ENCODE peak calls at places on chromosomes 11 and 22, in nine cellular contexts. J, P, Z, I, O, S, K, L and A are unnamed samples. For H3K4me1, the result is how much of the 10 kb centered on the place peaks cover.

GRCh38 chr11:44626645-44627044 is 61.2 kb downstream of the CD82 start:
- DNase-seq in J (no peak), P (peak), Z (no peak), I (no peak), O (peak), S (no peak), K (no peak), L (no peak), A (no peak)

GRCh38 chr22:24451162-24451561 is 23.8 kb downstream of the ADORA2A start:
- DNase-seq in J (no peak), P (no peak), Z (no peak), I (no peak), O (no peak), S (no peak), K (no peak), L (no peak), A (no peak)

GRCh38 chr11:128468106-128468505 is 119.3 kb downstream of the ETS1 start:
- DNase-seq in J (no peak), P (no peak), Z (no peak), I (no peak), O (no peak), S (no peak), K (no peak), L (no peak), A (no peak)

GRCh38 chr22:38175206-38176118 is 6.2 kb downstream of the PLA2G6 start:
- DNase-seq in J (peak), P (no peak), Z (no peak), I (no peak), O (no peak), S (no peak), K (no peak), L (no peak), A (no peak)

GRCh38 chr11:106765849-106766248 is 252.4 kb downstream of the GUCY1A2 start:
- DNase-seq in J (no peak), P (no peak), Z (no peak), I (no peak), O (no peak), S (no peak), K (no peak), L (no peak), A (no peak)

GRCh38 chr11:130865091-130865771 is 51.0 kb downstream of the SNX19 start:
- DNase-seq in J (no peak), P (no peak), Z (no peak), I (peak), O (no peak), S (no peak), K (peak), L (no peak), A (no peak)

GRCh38 chr11:76622481-76623094 is 48.0 kb downstream of the LRRC32 start:
- DNase-seq in J (no peak), P (peak), Z (no peak), I (no peak), O (peak), S (peak), K (no peak), L (peak), A (no peak)

GRCh38 chr22:42924436-42924835 is 67.4 kb upstream of the ARFGAP3 start:
- DNase-seq in J (no peak), P (no peak), Z (no peak), I (no peak), O (no peak), S (no peak), K (no peak), L (peak), A (peak)

GRCh38 chr11:69366591-69366990 is 72.6 kb downstream of the MYEOV start:
- DNase-seq in J (no peak), P (no peak), Z (no peak), I (no peak), O (peak), S (no peak), K (no peak), L (no peak), A (no peak)

GRCh38 chr11:69102732-69103615 is 52.8 kb upstream of the SMIM38 start:
- DNase-seq in J (no peak), P (no peak), Z (no peak), I (no peak), O (no peak), S (no peak), K (no peak), L (no peak), A (no peak)

GRCh38 chr11:104198576-104198975 is 34.6 kb upstream of the PDGFD start:
- DNase-seq in J (no peak), P (no peak), Z (no peak), I (no peak), O (no peak), S (no peak), K (no peak), L (no peak), A (no peak)

GRCh38 chr11:96215094-96215782 is 127.8 kb downstream of the MAML2 start:
- DNase-seq in J (peak), P (peak), Z (peak), I (no peak), O (no peak), S (peak), K (no peak), L (peak), A (peak)

GRCh38 chr11:68107689-68108088 is 13.5 kb downstream of the CHKA start:
- DNase-seq in J (no peak), P (peak), Z (no peak), I (no peak), O (no peak), S (no peak), K (no peak), L (no peak), A (no peak)

GRCh38 chr22:49930128-49930527 is 11.7 kb downstream of the CRELD2 start:
- DNase-seq in J (peak), P (no peak), Z (no peak), I (no peak), O (no peak), S (no peak), K (peak), L (no peak), A (peak)

GRCh38 chr11:7546324-7546791 is 32.6 kb downstream of the PPFIBP2 start:
- DNase-seq in J (no peak), P (no peak), Z (no peak), I (no peak), O (no peak), S (no peak), K (no peak), L (no peak), A (no peak)

GRCh38 chr22:20249797-20250354 is 18.2 kb downstream of the RTN4R start:
- DNase-seq in J (peak), P (no peak), Z (no peak), I (no peak), O (no peak), S (no peak), K (no peak), L (no peak), A (no peak)

GRCh38 chr11:111334495-111335123 is 36.3 kb downstream of the POU2AF3 start:
- DNase-seq in J (no peak), P (peak), Z (peak), I (no peak), O (no peak), S (no peak), K (peak), L (no peak), A (peak)

GRCh38 chr11:14413307-14414072 is 54.5 kb upstream of the RRAS2 start:
- DNase-seq in J (peak), P (no peak), Z (peak), I (peak), O (peak), S (no peak), K (no peak), L (no peak), A (no peak)

GRCh38 chr11:2901854-2902783 is 16.5 kb upstream of the CDKN1C start:
- DNase-seq in J (peak), P (peak), Z (peak), I (peak), O (peak), S (peak), K (peak), L (peak), A (peak)

GRCh38 chr11:2899080-2899783 is 13.7 kb upstream of the CDKN1C start:
- DNase-seq in J (no peak), P (no peak), Z (no peak), I (no peak), O (no peak), S (no peak), K (no peak), L (no peak), A (no peak)

GRCh38 chr11:2903672-2904011 is 18.1 kb upstream of the CDKN1C start:
- DNase-seq in J (no peak), P (peak), Z (no peak), I (no peak), O (no peak), S (peak), K (no peak), L (no peak), A (peak)

GRCh38 chr11:2902784-2903671 is 17.5 kb upstream of the CDKN1C start:
- DNase-seq in J (no peak), P (peak), Z (peak), I (no peak), O (no peak), S (peak), K (peak), L (peak), A (peak)

GRCh38 chr11:2901196-2901796 is 15.7 kb upstream of the CDKN1C start:
- DNase-seq in J (no peak), P (no peak), Z (no peak), I (no peak), O (no peak), S (no peak), K (no peak), L (peak), A (no peak)
- H3K4me1 ChIP-seq in J (under half), P (under half), Z (under half), I (under half), O (under half), S (under half), K (under half), L (half or more), A (under half)

GRCh38 chr11:113273720-113274119 is 40.7 kb upstream of the TTC12 start:
- DNase-seq in J (no peak), P (no peak), Z (no peak), I (no peak), O (no peak), S (no peak), K (no peak), L (no peak), A (no peak)

GRCh38 chr11:113275602-113276001 is 38.8 kb upstream of the TTC12 start:
- DNase-seq in J (no peak), P (no peak), Z (no peak), I (no peak), O (no peak), S (no peak), K (no peak), L (no peak), A (no peak)

GRCh38 chr11:113272927-113273615 is 41.3 kb upstream of the TTC12 start:
- DNase-seq in J (no peak), P (no peak), Z (no peak), I (no peak), O (no peak), S (no peak), K (no peak), L (no peak), A (no peak)

GRCh38 chr11:113272281-113272680 is 42.1 kb upstream of the TTC12 start:
- DNase-seq in J (no peak), P (no peak), Z (no peak), I (no peak), O (no peak), S (no peak), K (no peak), L (no peak), A (no peak)

DNA sequence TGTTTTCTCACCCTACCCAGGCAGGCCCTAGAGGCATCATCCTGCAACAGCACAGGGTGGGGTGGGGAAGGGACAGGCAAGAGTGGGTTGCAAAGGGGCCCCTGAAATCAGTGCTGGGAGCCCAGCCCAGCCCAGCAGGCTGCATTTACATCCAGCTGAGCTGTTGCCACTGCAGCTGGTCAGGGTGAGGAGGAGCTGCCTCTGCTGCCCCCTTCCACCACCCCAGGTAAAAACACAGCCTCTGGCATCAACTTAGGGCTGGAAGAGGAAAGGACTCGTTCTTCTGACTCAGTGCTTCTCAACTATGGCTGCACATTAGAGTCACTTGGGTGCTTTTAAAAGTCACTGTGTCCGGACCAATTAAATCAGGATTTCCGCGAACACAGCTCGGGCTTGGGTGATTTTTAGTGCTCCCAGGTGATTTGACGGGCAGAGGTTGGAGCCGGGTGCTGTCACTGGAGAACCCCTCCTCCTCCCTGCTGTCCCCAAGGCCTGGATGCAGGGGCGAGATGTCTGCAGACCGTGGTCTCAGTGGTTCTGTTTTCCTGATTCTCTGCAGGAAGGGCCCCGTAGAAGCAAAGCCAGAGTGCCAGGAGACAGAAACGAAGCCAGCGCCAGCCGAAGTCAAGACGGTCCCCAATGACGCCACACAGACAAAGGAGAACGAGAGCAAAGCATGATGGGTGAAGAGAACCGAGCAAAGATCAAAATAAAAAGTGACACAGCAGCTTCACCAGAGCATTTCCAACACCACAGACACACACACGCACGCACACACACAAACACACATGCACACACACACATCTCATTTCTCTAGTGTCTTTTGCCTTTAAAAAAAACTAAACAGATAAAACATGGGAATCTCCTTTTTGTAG is 39.4 kb upstream of the TTC12 start:
- DNase-seq in J (no peak), P (no peak), Z (peak), I (no peak), O (no peak), S (no peak), K (no peak), L (no peak), A (no peak)
- H3K4me3 ChIP-seq in J (no peak), P (no peak), Z (no peak), I (no peak), O (no peak), S (no peak), K (no peak), L (no peak), A (no peak)

GRCh38 chr22:22458896-22459588 is 49.5 kb downstream of the ZNF280B start:
- DNase-seq in J (no peak), P (no peak), Z (no peak), I (no peak), O (no peak), S (no peak), K (no peak), L (no peak), A (no peak)

GRCh38 chr22:22460060-22460459 is 48.5 kb downstream of the ZNF280B start:
- DNase-seq in J (no peak), P (no peak), Z (no peak), I (no peak), O (no peak), S (no peak), K (no peak), L (no peak), A (no peak)

GRCh38 chr22:22461583-22461982 is 47.0 kb downstream of the ZNF280B start:
- DNase-seq in J (no peak), P (no peak), Z (no peak), I (no peak), O (no peak), S (no peak), K (no peak), L (no peak), A (no peak)

GRCh38 chr22:22461111-22461510 is 47.4 kb downstream of the ZNF280B start:
- DNase-seq in J (no peak), P (no peak), Z (no peak), I (no peak), O (no peak), S (no peak), K (no peak), L (no peak), A (no peak)

DNA sequence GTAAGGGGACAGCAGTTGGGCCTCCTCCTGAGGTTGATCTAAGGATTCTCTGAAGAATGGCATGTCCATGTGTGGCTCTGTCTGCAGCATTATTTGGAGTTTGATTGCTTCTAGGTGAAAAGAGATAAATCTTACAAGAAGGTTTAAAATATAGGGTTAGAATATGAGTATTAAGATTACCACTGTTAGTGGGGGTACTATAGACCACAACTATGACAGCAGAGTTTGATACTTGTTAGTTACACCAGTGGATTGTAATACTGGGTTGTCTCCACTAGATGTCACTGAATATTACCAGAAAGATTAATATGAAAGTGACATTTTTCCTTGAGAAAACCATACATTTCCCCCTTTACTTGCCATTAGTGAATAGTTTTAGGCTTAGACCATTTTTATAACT is 47.9 kb downstream of the ZNF280B start:
- DNase-seq in J (no peak), P (no peak), Z (peak), I (no peak), O (no peak), S (no peak), K (no peak), L (no peak), A (no peak)
- TF ChIP-seq CTCF in J (no peak), P (peak), Z (peak), I (peak), O (no peak), S (no peak), K (peak), L (peak), A (no peak)

GRCh38 chr11:72229336-72229924 is 4.9 kb downstream of the INPPL1 start:
- DNase-seq in J (no peak), P (no peak), Z (no peak), I (no peak), O (no peak), S (peak), K (no peak), L (no peak), A (no peak)

GRCh38 chr11:72228844-72229231 is 4.3 kb downstream of the INPPL1 start:
- DNase-seq in J (no peak), P (no peak), Z (no peak), I (no peak), O (no peak), S (peak), K (no peak), L (peak), A (no peak)

GRCh38 chr11:72228229-72228843 is 3.8 kb downstream of the INPPL1 start:
- DNase-seq in J (no peak), P (no peak), Z (no peak), I (no peak), O (no peak), S (peak), K (no peak), L (peak), A (no peak)

GRCh38 chr11:72226701-72227100 is 2.1 kb downstream of the INPPL1 start:
- DNase-seq in J (no peak), P (no peak), Z (no peak), I (no peak), O (no peak), S (no peak), K (no peak), L (peak), A (no peak)

GRCh38 chr11:72227316-72228228 is 3.0 kb downstream of the INPPL1 start:
- DNase-seq in J (no peak), P (no peak), Z (no peak), I (no peak), O (no peak), S (peak), K (no peak), L (peak), A (no peak)
- H3K4me1 ChIP-seq in J (under half), P (under half), Z (under half), I (half or more), O (under half), S (under half), K (under half), L (under half), A (under half)

GRCh38 chr11:109745996-109746625 is 324.1 kb downstream of the C11orf87 start:
- DNase-seq in J (no peak), P (no peak), Z (no peak), I (no peak), O (no peak), S (no peak), K (no peak), L (no peak), A (no peak)
- H3K4me3 ChIP-seq in J (no peak), P (no peak), Z (no peak), I (no peak), O (no peak), S (no peak), K (no peak), L (no peak), A (no peak)